ENCODE peak calls at places on chromosome 13, in eight cellular contexts. G is fibroblast of the aortic adventitia, I is body of pancreas, V is psoas muscle, C is suprapubic skin, H is right lobe of liver, M is tibial nerve, N is upper lobe of right lung. E is an unnamed sample.

GRCh38 chr13:48977973-48978372 is 2.3 kb downstream of the FNDC3A start:
- DNase-seq in G (peak), I (no peak), V (no peak), C (no peak), H (no peak), M (no peak), N (no peak), E (no peak)

GRCh38 chr13:28658796-28659610 is at the start of gene POMP:
- DNase-seq in G (peak), I (peak), V (peak), C (peak), H (peak), M (peak), N (peak), E (peak)

GRCh38 chr13:107079423-107080099 is 511.6 kb upstream of the ARGLU1 start:
- DNase-seq in G (no peak), I (no peak), V (no peak), C (no peak), H (no peak), M (no peak), N (no peak), E (no peak)

GRCh38 chr13:20461860-20462532 is 63.7 kb downstream of the CRYL1 start:
- DNase-seq in G (no peak), I (no peak), V (no peak), C (no peak), H (no peak), M (no peak), N (no peak), E (no peak)

GRCh38 chr13:101307181-101307701 is 109.1 kb downstream of the NALCN start:
- DNase-seq in G (peak), I (no peak), V (no peak), C (no peak), H (no peak), M (no peak), N (no peak), E (no peak)

GRCh38 chr13:91185294-91185863 is 162.1 kb upstream of the MIR17HG start:
- DNase-seq in G (peak), I (no peak), V (no peak), C (no peak), H (no peak), M (no peak), N (no peak), E (no peak)

GRCh38 chr13:50712882-50713281 is 130.6 kb downstream of the DLEU7 start:
- DNase-seq in G (no peak), I (no peak), V (no peak), C (no peak), H (no peak), M (no peak), N (no peak), E (no peak)

GRCh38 chr13:31773538-31773937 is 34.2 kb downstream of the RXFP2 start:
- DNase-seq in G (peak), I (no peak), V (no peak), C (no peak), H (no peak), M (no peak), N (no peak), E (no peak)

GRCh38 chr13:19155321-19155861 is 26.2 kb downstream of the TUBA3C start:
- DNase-seq in G (no peak), I (no peak), V (no peak), C (no peak), H (no peak), M (no peak), N (peak), E (no peak)

GRCh38 chr13:44146162-44146561 is 227.5 kb upstream of the SERP2 start:
- DNase-seq in G (no peak), I (no peak), V (no peak), C (no peak), H (no peak), M (peak), N (no peak), E (no peak)

GRCh38 chr13:80245162-80245733 is 95.7 kb downstream of the SPRY2 start:
- DNase-seq in G (no peak), I (no peak), V (no peak), C (no peak), H (no peak), M (no peak), N (no peak), E (no peak)

GRCh38 chr13:41054212-41054877 is 7.0 kb upstream of the WBP4 start:
- DNase-seq in G (peak), I (no peak), V (no peak), C (no peak), H (no peak), M (peak), N (no peak), E (peak)

GRCh38 chr13:34156841-34157365 is 339.0 kb downstream of the RFC3 start:
- DNase-seq in G (peak), I (peak), V (peak), C (no peak), H (no peak), M (peak), N (peak), E (no peak)

GRCh38 chr13:107518292-107518691 is 697.0 kb downstream of the LIG4 start:
- DNase-seq in G (peak), I (no peak), V (no peak), C (no peak), H (no peak), M (no peak), N (no peak), E (no peak)

GRCh38 chr13:43057653-43058317 is 34.4 kb downstream of the DNAJC15 start:
- DNase-seq in G (no peak), I (no peak), V (no peak), C (no peak), H (no peak), M (no peak), N (no peak), E (no peak)

GRCh38 chr13:49653478-49653877 is 25.2 kb downstream of the ARL11 start:
- DNase-seq in G (no peak), I (no peak), V (no peak), C (no peak), H (no peak), M (no peak), N (no peak), E (no peak)

GRCh38 chr13:109764474-109765292 is 21.7 kb downstream of the IRS2 start:
- DNase-seq in G (no peak), I (no peak), V (peak), C (no peak), H (no peak), M (no peak), N (no peak), E (no peak)

GRCh38 chr13:41364043-41364442 is 53.0 kb downstream of the NAA16 start:
- DNase-seq in G (no peak), I (no peak), V (no peak), C (no peak), H (no peak), M (no peak), N (no peak), E (no peak)

GRCh38 chr13:41005709-41006108 is 13.4 kb downstream of the ELF1 start:
- DNase-seq in G (no peak), I (no peak), V (no peak), C (no peak), H (no peak), M (no peak), N (no peak), E (no peak)

GRCh38 chr13:41548031-41548430 is 90.7 kb downstream of the RGCC start:
- DNase-seq in G (no peak), I (no peak), V (no peak), C (no peak), H (no peak), M (no peak), N (no peak), E (no peak)

GRCh38 chr13:45367358-45367757 is 26.4 kb upstream of the TPT1 start:
- DNase-seq in G (peak), I (peak), V (peak), C (no peak), H (no peak), M (no peak), N (peak), E (peak)

GRCh38 chr13:51934461-51935087 is 72.8 kb downstream of the CCDC70 start:
- DNase-seq in G (no peak), I (no peak), V (no peak), C (no peak), H (no peak), M (no peak), N (no peak), E (no peak)

GRCh38 chr13:47092202-47092601 is 195.3 kb upstream of the HTR2A start:
- DNase-seq in G (no peak), I (no peak), V (no peak), C (no peak), H (no peak), M (no peak), N (no peak), E (no peak)

GRCh38 chr13:102693781-102694180 is 1.1 kb downstream of the METTL21C start:
- DNase-seq in G (peak), I (no peak), V (no peak), C (no peak), H (no peak), M (no peak), N (no peak), E (no peak)

GRCh38 chr13:75836441-75836840 is 200.3 kb downstream of the LMO7 start:
- DNase-seq in G (no peak), I (peak), V (no peak), C (no peak), H (peak), M (no peak), N (peak), E (no peak)

GRCh38 chr13:20431687-20432384 is 93.8 kb downstream of the CRYL1 start:
- DNase-seq in G (no peak), I (no peak), V (no peak), C (no peak), H (no peak), M (no peak), N (no peak), E (no peak)

GRCh38 chr13:94112227-94112626 is 367.3 kb downstream of the DCT start:
- DNase-seq in G (peak), I (peak), V (peak), C (no peak), H (no peak), M (peak), N (no peak), E (no peak)

GRCh38 chr13:73981595-73981994 is 152.6 kb downstream of the KLF12 start:
- DNase-seq in G (peak), I (no peak), V (no peak), C (no peak), H (no peak), M (no peak), N (no peak), E (no peak)

GRCh38 chr13:28582225-28582891 is 76.6 kb upstream of the POMP start:
- DNase-seq in G (no peak), I (no peak), V (no peak), C (no peak), H (no peak), M (no peak), N (no peak), E (no peak)

DNA sequence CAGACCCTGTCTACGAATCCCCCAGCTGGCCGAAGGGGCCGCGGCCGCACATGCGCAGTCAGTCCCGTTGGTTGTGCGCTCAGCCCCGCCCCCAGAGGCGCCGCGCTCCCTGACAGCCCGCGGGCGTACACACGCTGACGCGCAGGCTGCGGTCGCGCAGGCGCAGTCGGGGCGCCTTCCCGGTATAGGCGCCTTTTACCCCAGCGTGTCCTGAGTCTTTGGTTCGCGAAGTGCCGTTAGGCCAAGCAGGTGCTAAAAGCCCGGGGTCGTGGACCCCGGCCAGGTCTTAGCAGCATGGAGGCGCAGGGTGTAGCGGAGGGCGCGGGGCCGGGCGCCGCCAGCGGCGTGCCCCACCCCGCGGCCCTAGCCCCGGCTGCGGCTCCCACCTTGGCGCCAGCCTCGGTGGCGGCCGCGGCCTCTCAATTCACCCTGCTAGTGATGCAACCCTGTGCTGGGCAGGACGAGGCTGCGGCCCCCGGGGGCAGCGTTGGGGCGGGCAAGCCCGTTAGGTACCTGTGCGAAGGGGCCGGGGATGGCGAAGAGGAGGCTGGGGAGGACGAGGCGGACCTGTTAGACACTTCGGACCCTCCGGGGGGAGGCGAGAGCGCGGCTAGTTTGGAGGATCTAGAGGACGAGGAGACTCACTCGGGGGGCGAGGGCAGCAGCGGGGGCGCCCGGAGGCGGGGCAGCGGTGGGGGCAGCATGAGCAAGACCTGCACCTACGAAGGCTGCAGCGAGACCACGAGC is at the start of gene RFXAP:
- DNase-seq in G (peak), I (peak), V (peak), C (peak), H (peak), M (peak), N (peak), E (peak)
- TF ChIP-seq CTCF in G (no peak), I (peak), V (no peak), C (no peak), H (peak), M (peak), N (no peak), E (peak)

GRCh38 chr13:99227909-99228688 is 27.4 kb downstream of the UBAC2 start:
- DNase-seq in G (no peak), I (no peak), V (peak), C (no peak), H (no peak), M (no peak), N (no peak), E (no peak)

GRCh38 chr13:99227331-99227900 is 26.8 kb downstream of the UBAC2 start:
- DNase-seq in G (no peak), I (no peak), V (no peak), C (no peak), H (no peak), M (no peak), N (no peak), E (no peak)

GRCh38 chr13:99230991-99231390 is 27.2 kb downstream of the GPR18 start:
- DNase-seq in G (no peak), I (no peak), V (no peak), C (no peak), H (no peak), M (no peak), N (no peak), E (no peak)

GRCh38 chr13:99226493-99226892 is 25.8 kb downstream of the UBAC2 start:
- DNase-seq in G (peak), I (no peak), V (no peak), C (no peak), H (no peak), M (no peak), N (no peak), E (no peak)

GRCh38 chr13:99228737-99229691 is 28.4 kb downstream of the UBAC2 start:
- DNase-seq in G (peak), I (no peak), V (no peak), C (no peak), H (no peak), M (no peak), N (no peak), E (no peak)
- H3K4me3 ChIP-seq in G (no peak), I (no peak), V (no peak), C (no peak), H (no peak), M (no peak), N (no peak), E (no peak)

DNA sequence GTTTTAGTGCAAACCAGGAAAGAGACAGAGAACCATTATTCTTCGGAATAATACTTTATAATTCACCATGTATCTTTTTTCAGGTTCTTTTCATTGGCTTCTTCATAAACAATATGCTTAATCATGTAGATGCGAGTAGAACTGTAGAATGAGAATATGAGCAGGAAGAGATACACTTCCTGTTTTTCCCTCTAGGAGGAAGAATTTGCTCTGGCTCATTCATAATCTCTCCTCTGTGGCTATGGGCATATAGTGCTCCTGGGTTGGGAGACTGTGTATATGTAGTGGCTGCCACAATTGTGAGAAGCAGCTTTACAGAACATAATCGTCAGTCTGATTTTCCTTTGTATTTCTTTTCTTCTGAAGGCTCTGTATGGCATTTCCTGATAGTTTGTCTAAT is 2.8 kb upstream of the DCLK1 start:
- DNase-seq in G (peak), I (no peak), V (no peak), C (no peak), H (no peak), M (no peak), N (no peak), E (no peak)
- TF ChIP-seq CTCF in G (peak), I (no peak), V (no peak), C (no peak), H (no peak), M (no peak), N (no peak), E (no peak)

DNA sequence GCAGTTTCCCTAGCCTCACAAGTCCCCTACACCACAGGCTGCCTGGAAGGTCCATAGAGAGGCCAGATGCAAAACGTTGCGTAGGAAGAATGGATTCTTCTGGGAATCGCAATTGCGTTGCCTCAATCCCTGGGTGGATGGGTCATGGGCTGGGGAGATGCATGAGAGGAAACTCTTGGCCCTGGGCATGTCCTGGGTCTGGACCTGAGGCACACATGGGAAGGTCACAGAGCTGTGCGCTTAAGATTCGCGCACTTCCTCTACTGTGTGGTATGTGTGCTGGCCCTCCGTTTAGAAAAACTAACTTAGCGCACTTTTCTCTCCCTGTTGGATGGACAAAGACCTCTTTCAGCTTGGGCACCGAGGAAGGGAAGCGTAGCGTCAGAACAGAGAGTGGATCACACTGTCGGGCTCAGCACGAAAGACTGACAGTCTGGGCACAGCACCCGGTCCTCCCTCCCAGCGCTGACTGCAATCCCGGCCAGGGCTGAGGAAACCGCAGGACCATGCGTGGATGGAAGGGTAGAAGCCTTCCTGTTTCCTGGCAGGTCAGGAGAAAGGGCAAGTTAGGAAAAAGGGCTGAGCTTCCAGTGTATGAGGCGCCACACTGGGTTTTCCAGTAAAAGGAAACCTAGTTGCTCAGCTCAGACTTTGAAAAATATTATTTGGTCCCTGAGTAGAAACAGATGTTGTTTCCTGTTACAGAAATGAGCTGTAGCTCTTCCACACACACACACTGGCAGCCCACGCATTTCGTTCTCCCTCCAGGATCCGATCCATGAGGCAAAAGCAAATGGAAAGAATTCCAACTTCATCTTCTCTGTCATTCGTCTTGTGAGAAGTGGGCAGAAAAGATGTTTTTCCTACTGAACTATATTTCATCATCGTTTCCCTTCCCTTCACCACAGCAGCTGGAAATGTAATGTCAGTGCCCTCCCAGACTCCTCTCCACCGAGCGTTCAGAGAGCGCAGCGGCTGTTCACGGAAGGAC is 86.0 kb downstream of the ING1 start:
- DNase-seq in G (peak), I (no peak), V (peak), C (no peak), H (no peak), M (peak), N (no peak), E (no peak)
- H3K4me3 ChIP-seq in G (peak), I (no peak), V (peak), C (peak), H (no peak), M (peak), N (peak), E (no peak)